ENCODE peak calls at places on chromosomes 5 and 9, in eight cellular contexts. One of them, this sample, is unnamed.

GRCh38 chr9:21941337-21941995 is 52.7 kb downstream of the CDKN2A start:
- DNase-seq in mammary epithelial cell: no peak
- DNase-seq in mucosa of descending colon: no peak
- DNase-seq in ovary: no peak
- DNase-seq in fibroblast of mammary gland: no peak
- DNase-seq in IMR-90: no peak
- DNase-seq in upper lobe of right lung: no peak
- DNase-seq in cardiac muscle cell: no peak
- DNase-seq in this sample: no peak

GRCh38 chr5:115850771-115851416 is 9.2 kb downstream of the AP3S1 start:
- DNase-seq in mammary epithelial cell: no peak
- DNase-seq in mucosa of descending colon: no peak
- DNase-seq in ovary: no peak
- DNase-seq in fibroblast of mammary gland: peak
- DNase-seq in IMR-90: peak
- DNase-seq in upper lobe of right lung: no peak
- DNase-seq in cardiac muscle cell: peak
- DNase-seq in this sample: no peak

GRCh38 chr9:133115604-133116345 is 5.3 kb downstream of the RALGDS start:
- DNase-seq in mammary epithelial cell: no peak
- DNase-seq in mucosa of descending colon: peak
- DNase-seq in ovary: no peak
- DNase-seq in fibroblast of mammary gland: peak
- DNase-seq in IMR-90: peak
- DNase-seq in upper lobe of right lung: peak
- DNase-seq in cardiac muscle cell: no peak
- DNase-seq in this sample: no peak

GRCh38 chr5:93289915-93290314 is 291.1 kb downstream of the NR2F1-AS1 start:
- DNase-seq in mammary epithelial cell: no peak
- DNase-seq in mucosa of descending colon: no peak
- DNase-seq in ovary: no peak
- DNase-seq in fibroblast of mammary gland: no peak
- DNase-seq in IMR-90: no peak
- DNase-seq in upper lobe of right lung: no peak
- DNase-seq in cardiac muscle cell: no peak
- DNase-seq in this sample: no peak

GRCh38 chr9:131704195-131704983 is 35.5 kb downstream of the RAPGEF1 start:
- DNase-seq in mammary epithelial cell: peak
- DNase-seq in mucosa of descending colon: no peak
- DNase-seq in ovary: no peak
- DNase-seq in fibroblast of mammary gland: no peak
- DNase-seq in IMR-90: no peak
- DNase-seq in upper lobe of right lung: no peak
- DNase-seq in cardiac muscle cell: no peak
- DNase-seq in this sample: peak

GRCh38 chr5:103057208-103058130 is 62.5 kb downstream of the GIN1 start:
- DNase-seq in mammary epithelial cell: peak
- DNase-seq in mucosa of descending colon: no peak
- DNase-seq in ovary: no peak
- DNase-seq in fibroblast of mammary gland: peak
- DNase-seq in IMR-90: peak
- DNase-seq in upper lobe of right lung: no peak
- DNase-seq in cardiac muscle cell: peak
- DNase-seq in this sample: peak

GRCh38 chr5:135670588-135670987 is 91.8 kb upstream of the CXCL14 start:
- DNase-seq in mammary epithelial cell: no peak
- DNase-seq in mucosa of descending colon: no peak
- DNase-seq in ovary: no peak
- DNase-seq in fibroblast of mammary gland: no peak
- DNase-seq in IMR-90: no peak
- DNase-seq in upper lobe of right lung: no peak
- DNase-seq in cardiac muscle cell: no peak
- DNase-seq in this sample: no peak

GRCh38 chr9:124834586-124834985 is 18.7 kb upstream of the WDR38 start:
- DNase-seq in mammary epithelial cell: peak
- DNase-seq in mucosa of descending colon: no peak
- DNase-seq in ovary: no peak
- DNase-seq in fibroblast of mammary gland: peak
- DNase-seq in IMR-90: peak
- DNase-seq in upper lobe of right lung: no peak
- DNase-seq in cardiac muscle cell: no peak
- DNase-seq in this sample: peak

GRCh38 chr5:1208743-1209551 is 7.6 kb downstream of the SLC6A19 start:
- DNase-seq in mammary epithelial cell: no peak
- DNase-seq in mucosa of descending colon: peak
- DNase-seq in ovary: no peak
- DNase-seq in fibroblast of mammary gland: peak
- DNase-seq in IMR-90: no peak
- DNase-seq in upper lobe of right lung: no peak
- DNase-seq in cardiac muscle cell: peak
- DNase-seq in this sample: no peak
- TF ChIP-seq CTCF in mammary epithelial cell: peak
- TF ChIP-seq CTCF in mucosa of descending colon: peak
- TF ChIP-seq CTCF in ovary: no peak
- TF ChIP-seq CTCF in fibroblast of mammary gland: peak
- TF ChIP-seq CTCF in IMR-90: peak
- TF ChIP-seq CTCF in upper lobe of right lung: peak
- TF ChIP-seq CTCF in cardiac muscle cell: peak
- TF ChIP-seq CTCF in this sample: peak

DNA sequence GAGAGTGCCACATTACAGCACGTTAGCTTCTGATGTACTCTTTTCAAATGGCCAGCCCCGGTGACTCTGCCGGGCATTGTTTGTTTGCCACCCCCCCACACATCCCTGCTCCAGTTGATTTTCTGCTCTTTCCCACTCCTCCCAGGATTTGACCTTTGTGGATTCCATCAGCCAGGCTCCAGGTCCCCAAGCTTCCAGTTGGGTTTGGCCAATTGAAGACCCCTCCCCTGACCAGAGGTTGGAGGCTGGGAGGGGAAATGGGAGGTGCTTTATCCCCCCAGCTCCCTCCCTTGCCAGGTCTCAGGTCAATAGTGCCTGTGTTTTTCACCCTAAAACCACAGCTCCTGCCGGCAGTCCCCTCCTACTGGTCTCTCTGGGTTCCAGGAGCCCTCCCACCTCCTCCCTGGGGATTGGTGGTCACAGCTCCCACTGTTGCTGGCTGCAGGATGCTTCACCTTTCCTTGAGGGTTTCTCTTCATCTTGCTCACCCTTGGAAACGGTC is 34.9 kb downstream of the IRF1 start:
- DNase-seq in mammary epithelial cell: no peak
- DNase-seq in mucosa of descending colon: peak
- DNase-seq in ovary: no peak
- DNase-seq in fibroblast of mammary gland: no peak
- DNase-seq in IMR-90: no peak
- DNase-seq in upper lobe of right lung: no peak
- DNase-seq in cardiac muscle cell: no peak
- DNase-seq in this sample: no peak
- H3K4me3 ChIP-seq in mammary epithelial cell: no peak
- H3K4me3 ChIP-seq in mucosa of descending colon: no peak
- H3K4me3 ChIP-seq in ovary: no peak
- H3K4me3 ChIP-seq in fibroblast of mammary gland: no peak
- H3K4me3 ChIP-seq in IMR-90: no peak
- H3K4me3 ChIP-seq in upper lobe of right lung: no peak
- H3K4me3 ChIP-seq in cardiac muscle cell: no peak
- H3K4me3 ChIP-seq in this sample: no peak

GRCh38 chr5:29930316-29930715 is 1263.2 kb upstream of the CDH6 start:
- DNase-seq in mammary epithelial cell: no peak
- DNase-seq in mucosa of descending colon: no peak
- DNase-seq in ovary: no peak
- DNase-seq in fibroblast of mammary gland: no peak
- DNase-seq in IMR-90: no peak
- DNase-seq in upper lobe of right lung: no peak
- DNase-seq in cardiac muscle cell: no peak
- DNase-seq in this sample: no peak
- TF ChIP-seq CTCF in mammary epithelial cell: no peak
- TF ChIP-seq CTCF in mucosa of descending colon: no peak
- TF ChIP-seq CTCF in ovary: no peak
- TF ChIP-seq CTCF in fibroblast of mammary gland: no peak
- TF ChIP-seq CTCF in IMR-90: no peak
- TF ChIP-seq CTCF in upper lobe of right lung: no peak
- TF ChIP-seq CTCF in cardiac muscle cell: no peak
- TF ChIP-seq CTCF in this sample: no peak

GRCh38 chr5:94692610-94693009 is 74.1 kb downstream of the SLF1 start:
- DNase-seq in mammary epithelial cell: no peak
- DNase-seq in mucosa of descending colon: no peak
- DNase-seq in ovary: no peak
- DNase-seq in fibroblast of mammary gland: no peak
- DNase-seq in IMR-90: no peak
- DNase-seq in upper lobe of right lung: no peak
- DNase-seq in cardiac muscle cell: no peak
- DNase-seq in this sample: no peak

GRCh38 chr5:94691947-94692346 is 73.5 kb downstream of the SLF1 start:
- DNase-seq in mammary epithelial cell: peak
- DNase-seq in mucosa of descending colon: no peak
- DNase-seq in ovary: no peak
- DNase-seq in fibroblast of mammary gland: peak
- DNase-seq in IMR-90: peak
- DNase-seq in upper lobe of right lung: no peak
- DNase-seq in cardiac muscle cell: peak
- DNase-seq in this sample: peak

GRCh38 chr5:94694671-94695070 is 76.2 kb downstream of the SLF1 start:
- DNase-seq in mammary epithelial cell: no peak
- DNase-seq in mucosa of descending colon: no peak
- DNase-seq in ovary: no peak
- DNase-seq in fibroblast of mammary gland: no peak
- DNase-seq in IMR-90: no peak
- DNase-seq in upper lobe of right lung: no peak
- DNase-seq in cardiac muscle cell: no peak
- DNase-seq in this sample: no peak

GRCh38 chr5:94693845-94694370 is 75.4 kb downstream of the SLF1 start:
- DNase-seq in mammary epithelial cell: no peak
- DNase-seq in mucosa of descending colon: no peak
- DNase-seq in ovary: no peak
- DNase-seq in fibroblast of mammary gland: no peak
- DNase-seq in IMR-90: no peak
- DNase-seq in upper lobe of right lung: no peak
- DNase-seq in cardiac muscle cell: no peak
- DNase-seq in this sample: no peak

DNA sequence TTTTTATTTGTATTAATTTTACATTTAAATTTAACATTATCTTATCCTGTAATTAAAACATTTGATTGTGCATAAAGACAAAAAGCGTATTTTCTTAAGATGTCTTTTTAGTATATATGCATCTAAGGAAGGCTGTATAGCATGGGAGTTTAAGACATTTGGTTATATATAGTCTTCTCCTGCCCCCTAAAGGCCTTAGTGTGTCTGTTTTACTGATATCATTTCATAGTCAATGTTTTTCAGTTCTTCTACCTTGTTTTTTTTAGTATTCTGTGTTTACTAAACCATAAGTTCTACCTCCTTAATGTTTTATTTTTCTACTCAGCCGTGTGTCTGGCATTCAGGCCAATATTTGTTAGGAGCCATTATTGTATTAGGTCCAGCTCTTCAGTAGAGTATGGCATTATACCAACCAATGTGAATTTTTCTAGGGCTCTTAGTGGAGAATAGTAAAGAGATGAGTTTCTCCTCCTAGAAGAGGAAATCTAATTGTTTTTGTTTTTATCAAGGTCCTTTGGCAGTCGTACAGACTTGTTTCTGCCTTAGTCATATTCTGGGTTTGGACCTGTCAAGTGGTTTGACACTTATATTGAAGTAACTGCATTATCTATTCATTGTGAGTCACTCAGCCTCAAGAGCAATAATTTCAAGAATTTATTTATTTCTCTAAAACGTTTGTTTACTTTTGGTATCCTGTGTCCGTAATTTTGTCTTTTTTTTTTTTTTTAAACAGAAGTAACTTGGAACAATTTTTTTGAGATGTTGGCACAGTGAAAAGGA is 74.8 kb downstream of the SLF1 start:
- DNase-seq in mammary epithelial cell: peak
- DNase-seq in mucosa of descending colon: no peak
- DNase-seq in ovary: no peak
- DNase-seq in fibroblast of mammary gland: peak
- DNase-seq in IMR-90: peak
- DNase-seq in upper lobe of right lung: no peak
- DNase-seq in cardiac muscle cell: peak
- DNase-seq in this sample: peak
- H3K4me3 ChIP-seq in mammary epithelial cell: no peak
- H3K4me3 ChIP-seq in mucosa of descending colon: no peak
- H3K4me3 ChIP-seq in ovary: no peak
- H3K4me3 ChIP-seq in fibroblast of mammary gland: no peak
- H3K4me3 ChIP-seq in IMR-90: no peak
- H3K4me3 ChIP-seq in upper lobe of right lung: no peak
- H3K4me3 ChIP-seq in cardiac muscle cell: no peak
- H3K4me3 ChIP-seq in this sample: no peak

This sample was measured in epithelial cell of esophagus.